ENCODE peak calls at places on chromosome 5, in four cellular contexts. G is AG10803, V is endothelial cell, E is upper lobe of right lung. P is an unnamed sample.
A peak's percentile ranks its signal among the peaks of the same experiment; 100 is the strongest.

GRCh38 chr5:83000448-83000847 is 76.7 kb downstream of the TMEM167A start:
- DNase-seq in G (peak; percentile 42), V (no peak), E (no peak), P (no peak)

GRCh38 chr5:144549580-144549979 is 378.9 kb downstream of the KCTD16 start:
- DNase-seq in G (peak; percentile 68), V (no peak), E (no peak), P (no peak)

GRCh38 chr5:148408092-148408491 is 24.3 kb downstream of the FBXO38 start:
- DNase-seq in G (peak; percentile 8), V (no peak), E (no peak), P (no peak)

GRCh38 chr5:10452768-10453331 is 11.2 kb downstream of the ROPN1L start:
- DNase-seq in G (peak; percentile 94), V (peak; percentile 26), E (no peak), P (no peak)

GRCh38 chr5:127909078-127909477 is 174.5 kb upstream of the SLC12A2 start:
- DNase-seq in G (peak; percentile 55), V (peak; percentile 40), E (no peak), P (no peak)

GRCh38 chr5:126028336-126028735 is 394.9 kb upstream of the GRAMD2B start:
- DNase-seq in G (no peak), V (no peak), E (no peak), P (no peak)

GRCh38 chr5:151822141-151822540 is 50.4 kb downstream of the G3BP1 start:
- DNase-seq in G (no peak), V (no peak), E (no peak), P (no peak)

GRCh38 chr5:94870496-94871214 is 252.2 kb downstream of the SLF1 start:
- DNase-seq in G (no peak), V (no peak), E (no peak), P (no peak)

GRCh38 chr5:154189256-154189818 is 1.2 kb upstream of the GALNT10 start:
- DNase-seq in G (no peak), V (peak; percentile 23), E (peak; percentile 68), P (no peak)

GRCh38 chr5:19270153-19270552 is 717.8 kb downstream of the CDH18 start:
- DNase-seq in G (no peak), V (no peak), E (no peak), P (no peak)

GRCh38 chr5:169296456-169297220 is 4.3 kb downstream of the SLIT3 start:
- DNase-seq in G (peak; percentile 87), V (no peak), E (no peak), P (no peak)

GRCh38 chr5:56039985-56040384 is 45.2 kb upstream of the IL6ST start:
- DNase-seq in G (no peak), V (no peak), E (no peak), P (no peak)

GRCh38 chr5:78648359-78649219 is at the start of gene LHFPL2:
- DNase-seq in G (peak; percentile 61), V (peak; percentile 71), E (peak; percentile 87), P (peak; percentile 91)

GRCh38 chr5:32538031-32538547 is 47.3 kb upstream of the SUB1 start:
- DNase-seq in G (no peak), V (no peak), E (no peak), P (no peak)

GRCh38 chr5:38329132-38329715 is 70.9 kb downstream of the EGFLAM start:
- DNase-seq in G (peak; percentile 36), V (no peak), E (no peak), P (no peak)

GRCh38 chr5:171321447-171321846 is 12.4 kb downstream of the TLX3 start:
- DNase-seq in G (no peak), V (no peak), E (peak; percentile 44), P (no peak)

GRCh38 chr5:115375922-115376321 is 79.5 kb upstream of the CCDC112 start:
- DNase-seq in G (peak; percentile 66), V (no peak), E (no peak), P (no peak)

GRCh38 chr5:158777647-158778368 is 321.9 kb downstream of the EBF1 start:
- DNase-seq in G (no peak), V (peak; percentile 9), E (no peak), P (no peak)

DNA sequence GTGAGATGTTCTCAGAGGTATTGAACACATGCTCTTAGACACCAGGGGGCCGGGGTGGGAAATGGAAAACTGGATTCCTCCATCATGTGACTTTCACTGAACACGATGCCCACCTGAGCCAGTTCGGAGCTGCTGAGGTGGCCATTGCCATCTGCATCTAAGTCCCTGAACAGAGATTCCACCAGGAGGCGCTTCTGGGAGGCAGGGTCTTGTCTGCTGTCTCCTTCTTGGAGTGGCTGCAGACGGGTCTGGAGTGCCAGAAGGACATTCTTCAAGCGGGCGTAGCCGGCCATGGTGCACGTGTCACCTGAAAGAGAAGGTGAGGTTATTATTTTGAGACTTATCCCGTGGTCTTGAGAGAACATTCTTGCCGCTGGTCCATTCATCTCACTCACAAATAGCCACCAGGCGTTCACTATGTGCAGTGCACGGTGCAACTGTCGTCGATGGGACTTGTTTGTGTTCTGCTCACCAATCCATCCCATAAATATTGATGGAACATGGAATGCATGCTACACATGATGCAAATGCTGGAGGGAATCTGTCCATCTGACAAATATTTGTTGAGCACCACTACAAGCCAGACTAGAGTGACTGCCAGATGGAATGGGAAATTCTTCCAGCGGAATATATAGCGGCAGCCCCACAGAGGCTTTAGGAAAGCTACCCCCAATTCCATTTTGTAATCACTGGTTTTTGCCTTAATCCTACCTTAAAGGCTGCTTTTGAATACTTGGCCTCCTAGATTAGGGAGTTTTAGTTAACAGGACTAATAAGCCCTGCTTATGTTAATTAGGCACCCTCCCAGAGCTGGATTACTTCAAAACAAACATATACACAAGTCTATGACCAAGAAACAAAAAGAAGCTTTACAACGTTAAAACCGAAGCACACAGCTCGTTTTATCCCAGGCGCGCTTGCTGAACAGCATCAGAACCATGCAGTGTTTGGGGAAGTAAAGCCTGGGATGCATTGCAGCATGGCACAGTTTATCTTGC is 264.8 kb downstream of the HSPA4 start:
- DNase-seq in G (no peak), V (peak; percentile 62), E (no peak), P (no peak)
- TF ChIP-seq CTCF in G (peak; percentile 17), V (peak; percentile 32), E (no peak), P (peak; percentile 26)

GRCh38 chr5:143319437-143320302 is 83.8 kb downstream of the NR3C1 start:
- DNase-seq in G (no peak), V (no peak), E (no peak), P (no peak)
- TF ChIP-seq CTCF in G (no peak), V (no peak), E (no peak), P (no peak)

GRCh38 chr5:140875085-140876065 is at the start of gene PCDHA12:
- DNase-seq in G (no peak), V (peak; percentile 33), E (no peak), P (no peak)
- TF ChIP-seq CTCF in G (no peak), V (peak; percentile 59), E (peak; percentile 20), P (peak; percentile 65)

GRCh38 chr5:66793049-66793448 is 196.9 kb downstream of the MAST4 start:
- DNase-seq in G (no peak), V (no peak), E (no peak), P (no peak)

GRCh38 chr5:66796306-66797292 is 200.4 kb downstream of the MAST4 start:
- DNase-seq in G (peak; percentile 3), V (no peak), E (no peak), P (no peak)
- TF ChIP-seq CTCF in G (peak; percentile 51), V (no peak), E (peak; percentile 26), P (peak; percentile 26)

DNA sequence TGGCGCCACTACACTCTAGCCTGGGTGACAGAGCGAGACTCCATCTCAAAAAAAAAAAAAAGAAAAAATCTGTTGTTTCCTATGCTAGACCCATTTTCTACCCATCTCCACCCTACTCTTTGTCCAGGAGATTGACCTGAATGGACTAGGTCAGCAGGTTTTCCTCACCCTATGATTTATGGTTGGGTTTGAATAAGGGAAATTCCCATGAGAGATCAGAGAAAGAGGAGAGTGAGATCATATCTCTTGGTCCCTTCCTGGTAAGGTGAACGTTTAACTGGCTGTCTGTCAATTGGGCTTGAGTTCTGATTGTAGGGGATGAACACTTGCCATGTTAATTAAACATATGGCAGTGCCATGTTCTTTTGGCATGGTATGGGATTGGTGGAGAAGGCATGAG is 387.4 kb downstream of the MAN2A1 start:
- DNase-seq in G (no peak), V (no peak), E (no peak), P (no peak)
- TF ChIP-seq CTCF in G (no peak), V (no peak), E (no peak), P (no peak)

DNA sequence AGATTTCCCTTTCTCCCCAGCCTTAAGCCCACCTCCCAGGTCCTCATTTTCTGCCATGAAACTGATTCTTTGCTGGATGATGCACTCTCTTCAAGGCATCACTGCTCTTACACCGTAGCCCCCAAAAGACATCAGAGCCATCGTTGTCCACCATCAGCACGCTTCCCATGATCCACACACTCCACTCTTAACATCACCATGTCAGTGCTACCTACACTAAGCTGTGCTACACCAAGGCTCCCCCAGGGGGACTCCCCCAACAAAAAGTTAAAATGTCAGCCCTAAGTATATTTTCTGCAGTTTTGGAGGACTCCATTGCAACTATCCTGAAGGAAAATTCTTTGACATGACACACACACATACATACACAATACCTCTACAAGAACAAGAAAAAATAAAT is 34.1 kb upstream of the KIF2A start:
- DNase-seq in G (no peak), V (no peak), E (no peak), P (no peak)
- TF ChIP-seq CTCF in G (no peak), V (no peak), E (no peak), P (no peak)

DNA sequence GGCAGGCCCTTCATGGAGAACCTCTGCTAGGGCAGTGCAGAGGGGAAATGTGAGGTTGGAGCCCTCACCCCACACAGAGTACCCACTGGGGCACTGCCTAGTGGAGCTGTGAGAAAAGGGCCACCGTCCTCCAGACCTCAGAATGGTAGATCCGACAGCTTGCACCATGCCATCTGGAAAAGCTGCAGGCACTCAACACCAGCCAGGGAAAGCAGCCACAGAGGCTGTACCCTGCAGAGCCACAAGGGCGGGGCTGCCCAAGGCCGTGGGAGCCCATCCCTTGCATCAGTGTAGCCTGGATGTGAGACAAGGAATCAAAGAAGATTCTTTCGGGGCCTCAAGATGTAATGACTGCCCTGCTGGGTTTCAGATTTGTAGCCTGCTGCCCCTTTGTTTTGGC is 16.5 kb upstream of the ZDHHC11 start:
- DNase-seq in G (no peak), V (no peak), E (no peak), P (no peak)
- TF ChIP-seq CTCF in G (no peak), V (no peak), E (no peak), P (no peak)

DNA sequence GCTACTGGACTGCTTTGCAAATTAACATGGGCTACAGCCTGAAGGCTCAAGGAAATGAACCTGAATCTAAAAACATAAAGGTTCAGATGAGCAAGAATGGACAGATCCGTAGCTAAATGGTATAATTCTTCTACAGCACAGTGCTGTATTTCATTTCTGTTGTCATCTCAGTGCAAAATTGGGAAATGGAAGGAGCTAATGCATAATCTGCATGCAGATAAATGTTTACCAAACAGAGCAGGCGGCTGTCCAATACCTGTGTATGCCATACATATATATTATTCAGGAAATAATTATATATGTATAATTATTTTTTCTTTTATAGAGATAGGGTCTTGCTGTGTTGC is 4.3 kb upstream of the HSPA9 start:
- DNase-seq in G (no peak), V (no peak), E (no peak), P (no peak)
- TF ChIP-seq CTCF in G (no peak), V (peak; percentile 19), E (no peak), P (no peak)

P was measured in osteocyte.